ENCODE peak calls at places on chromosome 21, in ten cellular contexts. U is Caco-2; P is CD4-positive, CD25-positive, alpha-beta regulatory T cell; S is CD8-positive, alpha-beta T cell; Y is CD8-positive, alpha-beta memory T cell; I is AG09309; C is fibroblast of lung; E is tibial artery; A is A549; Z is astrocyte of the spinal cord. T is an unnamed sample.

GRCh38 chr21:38505654-38506523 is 7.6 kb upstream of the ERG start:
- DNase-seq in U (peak), P (no peak), S (no peak), Y (no peak), I (peak), C (peak), E (no peak), A (peak), Z (peak), T (peak)

GRCh38 chr21:43906585-43907370 is 41.8 kb downstream of the AGPAT3 start:
- DNase-seq in U (no peak), P (no peak), S (no peak), Y (no peak), I (no peak), C (no peak), E (peak), A (no peak), Z (no peak), T (no peak)

GRCh38 chr21:35027558-35028450 is 21.3 kb downstream of the RUNX1 start:
- DNase-seq in U (no peak), P (no peak), S (no peak), Y (no peak), I (no peak), C (no peak), E (no peak), A (no peak), Z (no peak), T (peak)

GRCh38 chr21:28177008-28177603 is 815.6 kb downstream of the LTN1 start:
- DNase-seq in U (no peak), P (no peak), S (no peak), Y (no peak), I (no peak), C (no peak), E (no peak), A (no peak), Z (no peak), T (no peak)

GRCh38 chr21:30044447-30045064 is 104.8 kb upstream of the GRIK1 start:
- DNase-seq in U (peak), P (peak), S (no peak), Y (no peak), I (no peak), C (peak), E (no peak), A (peak), Z (peak), T (peak)

GRCh38 chr21:35050348-35051286 is 1.5 kb upstream of the RUNX1 start:
- DNase-seq in U (no peak), P (no peak), S (no peak), Y (no peak), I (no peak), C (peak), E (no peak), A (no peak), Z (no peak), T (no peak)

GRCh38 chr21:39022901-39023693 is 160.2 kb downstream of the PSMG1 start:
- DNase-seq in U (no peak), P (no peak), S (no peak), Y (no peak), I (no peak), C (peak), E (peak), A (no peak), Z (no peak), T (no peak)

GRCh38 chr21:27248791-27249190 is 281.9 kb upstream of the ADAMTS5 start:
- DNase-seq in U (no peak), P (no peak), S (no peak), Y (no peak), I (no peak), C (no peak), E (no peak), A (no peak), Z (peak), T (no peak)

GRCh38 chr21:39064325-39065012 is 118.8 kb downstream of the PSMG1 start:
- DNase-seq in U (no peak), P (no peak), S (no peak), Y (no peak), I (no peak), C (no peak), E (no peak), A (no peak), Z (no peak), T (no peak)

GRCh38 chr21:28791595-28792282 is 200.9 kb downstream of the LTN1 start:
- DNase-seq in U (no peak), P (no peak), S (no peak), Y (no peak), I (no peak), C (no peak), E (no peak), A (no peak), Z (no peak), T (no peak)

GRCh38 chr21:14046401-14046800 is 164.4 kb downstream of the LIPI start:
- DNase-seq in U (no peak), P (no peak), S (no peak), Y (no peak), I (no peak), C (peak), E (no peak), A (no peak), Z (no peak), T (no peak)

GRCh38 chr21:29321908-29322569 is 23.3 kb downstream of the BACH1 start:
- DNase-seq in U (no peak), P (no peak), S (no peak), Y (no peak), I (no peak), C (no peak), E (no peak), A (no peak), Z (no peak), T (no peak)

GRCh38 chr21:28421716-28422480 is 570.8 kb downstream of the LTN1 start:
- DNase-seq in U (no peak), P (no peak), S (no peak), Y (no peak), I (peak), C (peak), E (no peak), A (no peak), Z (peak), T (no peak)

GRCh38 chr21:14754259-14754604 is 208.1 kb upstream of the SAMSN1 start:
- DNase-seq in U (no peak), P (no peak), S (no peak), Y (no peak), I (no peak), C (no peak), E (no peak), A (no peak), Z (no peak), T (no peak)

GRCh38 chr21:30443226-30443625 is 3.2 kb downstream of the KRTAP15-1 start:
- DNase-seq in U (peak), P (no peak), S (no peak), Y (no peak), I (no peak), C (no peak), E (no peak), A (no peak), Z (no peak), T (no peak)

GRCh38 chr21:24759348-24760118 is 847.7 kb downstream of the MRPL39 start:
- DNase-seq in U (no peak), P (no peak), S (no peak), Y (no peak), I (no peak), C (no peak), E (no peak), A (no peak), Z (no peak), T (no peak)

GRCh38 chr21:33080776-33081175 is 10.8 kb downstream of the OLIG1 start:
- DNase-seq in U (no peak), P (no peak), S (no peak), Y (no peak), I (no peak), C (no peak), E (no peak), A (no peak), Z (no peak), T (no peak)

DNA sequence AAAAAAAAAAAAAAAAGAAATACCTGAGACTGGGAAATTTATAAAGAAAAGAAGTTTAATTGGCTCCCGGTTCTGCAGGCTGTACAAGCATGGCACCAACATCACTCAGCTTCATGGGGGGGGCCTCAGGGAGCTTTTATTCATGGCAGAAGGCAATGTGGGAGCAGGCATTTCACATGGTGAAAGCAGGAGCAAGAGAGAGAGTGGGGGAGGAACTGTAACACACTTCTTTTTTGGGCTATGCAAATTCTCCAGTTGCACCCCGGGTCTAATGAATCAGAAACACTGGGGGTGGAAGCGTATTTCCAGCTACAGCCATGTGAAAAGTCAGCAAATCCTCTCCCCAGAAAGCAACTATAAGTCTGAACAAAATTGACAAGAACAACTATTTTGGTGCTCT is 11.8 kb upstream of the SOD1 start:
- DNase-seq in U (no peak), P (no peak), S (no peak), Y (no peak), I (no peak), C (no peak), E (no peak), A (no peak), Z (no peak), T (no peak)
- H3K4me3 ChIP-seq in U (no peak), P (no peak), S (no peak), Y (no peak), I (no peak), C (no peak), E (no peak), A (no peak), Z (no peak), T (no peak)

GRCh38 chr21:18954415-18954972 is 550.9 kb upstream of the TMPRSS15 start:
- DNase-seq in U (peak), P (no peak), S (no peak), Y (no peak), I (no peak), C (no peak), E (no peak), A (no peak), Z (no peak), T (no peak)

GRCh38 chr21:18950045-18950740 is 546.6 kb upstream of the TMPRSS15 start:
- DNase-seq in U (no peak), P (no peak), S (no peak), Y (no peak), I (no peak), C (no peak), E (no peak), A (no peak), Z (no peak), T (no peak)

DNA sequence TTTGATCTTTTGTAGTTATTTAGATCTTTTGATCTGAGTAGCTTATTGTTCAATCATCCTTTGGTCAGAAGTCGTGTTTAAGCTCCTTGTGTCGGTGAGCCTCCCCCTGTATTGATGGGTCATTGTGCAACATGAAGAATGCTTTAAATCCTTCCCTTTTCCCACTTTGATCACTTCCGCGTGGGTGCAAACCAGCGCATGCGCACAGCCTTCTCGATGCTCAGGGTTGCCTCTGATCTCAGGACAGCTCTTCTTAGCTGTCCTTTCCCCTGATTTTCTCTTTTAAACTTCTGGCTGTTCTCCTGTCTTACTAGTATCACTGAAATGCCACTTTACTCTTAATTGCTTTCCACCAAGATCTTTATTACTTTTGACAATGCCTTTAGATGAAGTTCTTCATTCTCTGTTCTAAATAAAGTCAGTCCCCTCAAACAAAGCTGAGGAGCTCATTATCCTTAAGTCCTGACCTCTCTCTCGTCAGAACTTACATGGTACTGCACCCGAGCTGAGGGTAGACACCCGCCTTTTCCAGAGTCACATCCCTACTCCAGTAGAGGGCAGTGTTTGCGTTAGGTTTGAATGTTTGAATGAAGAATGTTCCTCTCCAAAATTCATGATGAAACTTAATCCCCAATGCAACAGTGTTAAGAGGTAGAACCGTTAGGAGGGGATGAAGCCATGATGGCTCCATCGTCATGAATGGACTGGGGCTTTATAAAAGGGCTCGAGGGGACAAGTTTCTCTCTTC is 547.9 kb upstream of the TMPRSS15 start:
- DNase-seq in U (peak), P (no peak), S (no peak), Y (no peak), I (no peak), C (no peak), E (no peak), A (peak), Z (peak), T (no peak)
- H3K4me3 ChIP-seq in U (no peak), P (no peak), S (no peak), Y (no peak), I (no peak), C (no peak), E (no peak), A (no peak), Z (no peak), T (no peak)

GRCh38 chr21:15840406-15840805 is 110.6 kb downstream of the USP25 start:
- DNase-seq in U (no peak), P (no peak), S (no peak), Y (no peak), I (no peak), C (peak), E (no peak), A (no peak), Z (no peak), T (no peak)

GRCh38 chr21:15841856-15842564 is 112.2 kb downstream of the USP25 start:
- DNase-seq in U (no peak), P (no peak), S (no peak), Y (no peak), I (peak), C (peak), E (no peak), A (no peak), Z (peak), T (no peak)

GRCh38 chr21:15839601-15840000 is 109.8 kb downstream of the USP25 start:
- DNase-seq in U (no peak), P (no peak), S (no peak), Y (no peak), I (no peak), C (peak), E (no peak), A (no peak), Z (peak), T (no peak)

GRCh38 chr21:15839026-15839425 is 109.2 kb downstream of the USP25 start:
- DNase-seq in U (no peak), P (no peak), S (no peak), Y (no peak), I (no peak), C (peak), E (no peak), A (no peak), Z (peak), T (no peak)

GRCh38 chr21:15837603-15838002 is 107.8 kb downstream of the USP25 start:
- DNase-seq in U (no peak), P (no peak), S (no peak), Y (no peak), I (peak), C (peak), E (no peak), A (no peak), Z (peak), T (no peak)
- H3K4me3 ChIP-seq in U (no peak), P (no peak), S (no peak), Y (no peak), I (no peak), C (no peak), E (no peak), A (no peak), Z (no peak), T (no peak)

GRCh38 chr21:45589686-45590245 is 47.5 kb upstream of the SLC19A1 start:
- DNase-seq in U (no peak), P (no peak), S (no peak), Y (no peak), I (no peak), C (no peak), E (no peak), A (no peak), Z (no peak), T (no peak)
- H3K4me3 ChIP-seq in U (no peak), P (no peak), S (peak), Y (no peak), I (no peak), C (peak), E (peak), A (no peak), Z (peak), T (peak)

GRCh38 chr21:41766883-41767605 is at the start of gene RIPK4:
- DNase-seq in U (peak), P (peak), S (peak), Y (peak), I (no peak), C (peak), E (peak), A (peak), Z (peak), T (peak)
- H3K4me3 ChIP-seq in U (peak), P (peak), S (peak), Y (peak), I (peak), C (no peak), E (peak), A (peak), Z (peak), T (peak)

GRCh38 chr21:44925027-44925755 is 4.5 kb upstream of the ITGB2 start:
- DNase-seq in U (no peak), P (no peak), S (no peak), Y (no peak), I (peak), C (peak), E (no peak), A (no peak), Z (peak), T (no peak)
- H3K4me3 ChIP-seq in U (no peak), P (peak), S (peak), Y (peak), I (no peak), C (no peak), E (no peak), A (no peak), Z (no peak), T (peak)

GRCh38 chr21:42781150-42781980 is 98.0 kb downstream of the WDR4 start:
- DNase-seq in U (peak), P (no peak), S (no peak), Y (no peak), I (no peak), C (no peak), E (no peak), A (no peak), Z (no peak), T (no peak)
- H3K4me3 ChIP-seq in U (peak), P (no peak), S (peak), Y (no peak), I (no peak), C (no peak), E (no peak), A (no peak), Z (no peak), T (peak)

DNA sequence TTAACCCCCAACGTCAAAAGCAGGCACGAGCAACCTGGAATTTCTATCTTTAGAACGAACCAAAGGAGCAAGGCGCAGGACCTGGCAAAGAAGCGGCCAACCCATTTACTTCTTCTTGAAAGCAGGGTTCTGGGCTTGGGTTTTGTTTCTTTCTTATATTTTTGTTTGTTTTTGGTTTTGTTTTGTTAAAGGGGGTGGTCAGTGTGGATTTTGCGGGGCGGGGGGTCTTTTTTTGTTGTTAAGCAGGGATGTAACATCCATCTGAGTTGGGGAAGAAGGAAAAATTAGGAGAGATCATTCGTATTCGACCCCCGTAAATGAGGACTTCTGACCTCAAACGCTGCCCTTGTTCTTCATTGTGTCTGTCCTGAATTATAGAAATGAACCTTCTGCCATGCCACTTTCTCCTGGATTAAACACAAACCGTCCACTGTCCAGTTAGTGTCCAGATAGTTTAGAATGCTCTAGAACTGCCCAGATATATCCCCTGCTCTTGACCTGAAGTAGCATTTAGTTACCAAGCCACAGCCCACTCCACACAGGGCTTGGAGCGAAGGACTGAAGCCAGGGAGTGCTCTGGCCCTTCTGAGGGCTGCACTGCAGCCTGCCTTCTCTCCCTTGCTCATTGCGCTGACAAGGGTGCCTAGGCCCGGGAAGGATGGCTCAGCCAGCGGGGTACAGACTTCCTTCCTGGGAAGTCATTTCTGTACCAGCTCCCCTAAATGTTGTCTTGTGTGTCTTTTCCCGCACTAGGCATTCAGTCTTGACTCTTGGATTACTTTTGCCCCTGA is 935 bp upstream of the APP start:
- DNase-seq in U (no peak), P (no peak), S (no peak), Y (no peak), I (no peak), C (no peak), E (no peak), A (no peak), Z (no peak), T (no peak)
- H3K4me3 ChIP-seq in U (peak), P (peak), S (peak), Y (peak), I (no peak), C (peak), E (peak), A (peak), Z (peak), T (peak)

T was measured in naive thymus-derived CD4-positive, alpha-beta T cell.